ENCODE peak calls at places on chromosome 1, in nine cellular contexts. One of them, this sample, is unnamed.

GRCh38 chr1:32984090-32984828 is 19.6 kb upstream of the RNF19B start:
- DNase-seq in A549: no peak
- DNase-seq in left ventricle myocardium inferior: no peak
- DNase-seq in breast epithelium: no peak
- DNase-seq in right atrium auricular region: no peak
- DNase-seq in heart left ventricle: no peak
- DNase-seq in left lung: no peak
- DNase-seq in prostate gland: no peak
- DNase-seq in ovary: no peak
- DNase-seq in this sample: no peak

GRCh38 chr1:119453021-119453420 is 38.1 kb downstream of the HSD3B2 start:
- DNase-seq in A549: no peak
- DNase-seq in left ventricle myocardium inferior: no peak
- DNase-seq in breast epithelium: no peak
- DNase-seq in right atrium auricular region: no peak
- DNase-seq in heart left ventricle: no peak
- DNase-seq in left lung: no peak
- DNase-seq in prostate gland: no peak
- DNase-seq in ovary: peak
- DNase-seq in this sample: no peak

GRCh38 chr1:50474859-50475809 is 51.9 kb upstream of the DMRTA2 start:
- DNase-seq in A549: peak
- DNase-seq in left ventricle myocardium inferior: no peak
- DNase-seq in breast epithelium: no peak
- DNase-seq in right atrium auricular region: no peak
- DNase-seq in heart left ventricle: no peak
- DNase-seq in left lung: no peak
- DNase-seq in prostate gland: no peak
- DNase-seq in ovary: no peak
- DNase-seq in this sample: no peak

GRCh38 chr1:193283026-193283425 is 96.6 kb upstream of the B3GALT2 start:
- DNase-seq in A549: no peak
- DNase-seq in left ventricle myocardium inferior: no peak
- DNase-seq in breast epithelium: no peak
- DNase-seq in right atrium auricular region: no peak
- DNase-seq in heart left ventricle: no peak
- DNase-seq in left lung: no peak
- DNase-seq in prostate gland: no peak
- DNase-seq in ovary: no peak
- DNase-seq in this sample: no peak

GRCh38 chr1:153532769-153533599 is 2.8 kb downstream of the S100A6 start:
- DNase-seq in A549: peak
- DNase-seq in left ventricle myocardium inferior: peak
- DNase-seq in breast epithelium: peak
- DNase-seq in right atrium auricular region: peak
- DNase-seq in heart left ventricle: peak
- DNase-seq in left lung: peak
- DNase-seq in prostate gland: peak
- DNase-seq in ovary: peak
- DNase-seq in this sample: peak

GRCh38 chr1:87329051-87329755 is 523 bp downstream of the LMO4 start:
- DNase-seq in A549: peak
- DNase-seq in left ventricle myocardium inferior: peak
- DNase-seq in breast epithelium: no peak
- DNase-seq in right atrium auricular region: peak
- DNase-seq in heart left ventricle: peak
- DNase-seq in left lung: peak
- DNase-seq in prostate gland: peak
- DNase-seq in ovary: peak
- DNase-seq in this sample: peak

GRCh38 chr1:53502641-53503432 is 43.6 kb downstream of the DMRTB1 start:
- DNase-seq in A549: no peak
- DNase-seq in left ventricle myocardium inferior: no peak
- DNase-seq in breast epithelium: no peak
- DNase-seq in right atrium auricular region: no peak
- DNase-seq in heart left ventricle: peak
- DNase-seq in left lung: no peak
- DNase-seq in prostate gland: no peak
- DNase-seq in ovary: no peak
- DNase-seq in this sample: no peak

GRCh38 chr1:28208818-28209441 is 23.9 kb downstream of the DNAJC8 start:
- DNase-seq in A549: peak
- DNase-seq in left ventricle myocardium inferior: peak
- DNase-seq in breast epithelium: peak
- DNase-seq in right atrium auricular region: no peak
- DNase-seq in heart left ventricle: peak
- DNase-seq in left lung: peak
- DNase-seq in prostate gland: peak
- DNase-seq in ovary: no peak
- DNase-seq in this sample: no peak

GRCh38 chr1:53341961-53342707 is 14.3 kb upstream of the LRP8 start:
- DNase-seq in A549: no peak
- DNase-seq in left ventricle myocardium inferior: no peak
- DNase-seq in breast epithelium: no peak
- DNase-seq in right atrium auricular region: no peak
- DNase-seq in heart left ventricle: no peak
- DNase-seq in left lung: no peak
- DNase-seq in prostate gland: no peak
- DNase-seq in ovary: peak
- DNase-seq in this sample: peak

GRCh38 chr1:234132799-234133198 is 228.3 kb downstream of the SLC35F3 start:
- DNase-seq in A549: no peak
- DNase-seq in left ventricle myocardium inferior: no peak
- DNase-seq in breast epithelium: no peak
- DNase-seq in right atrium auricular region: no peak
- DNase-seq in heart left ventricle: no peak
- DNase-seq in left lung: no peak
- DNase-seq in prostate gland: no peak
- DNase-seq in ovary: no peak
- DNase-seq in this sample: no peak

GRCh38 chr1:221032616-221033342 is 153.5 kb downstream of the HLX start:
- DNase-seq in A549: no peak
- DNase-seq in left ventricle myocardium inferior: no peak
- DNase-seq in breast epithelium: no peak
- DNase-seq in right atrium auricular region: no peak
- DNase-seq in heart left ventricle: no peak
- DNase-seq in left lung: no peak
- DNase-seq in prostate gland: no peak
- DNase-seq in ovary: no peak
- DNase-seq in this sample: no peak

GRCh38 chr1:117629625-117630422 is 24.0 kb downstream of the TENT5C start:
- DNase-seq in A549: no peak
- DNase-seq in left ventricle myocardium inferior: no peak
- DNase-seq in breast epithelium: no peak
- DNase-seq in right atrium auricular region: no peak
- DNase-seq in heart left ventricle: no peak
- DNase-seq in left lung: no peak
- DNase-seq in prostate gland: no peak
- DNase-seq in ovary: no peak
- DNase-seq in this sample: peak

GRCh38 chr1:224851850-224852261 is 77.6 kb upstream of the DNAH14 start:
- DNase-seq in A549: no peak
- DNase-seq in left ventricle myocardium inferior: no peak
- DNase-seq in breast epithelium: no peak
- DNase-seq in right atrium auricular region: no peak
- DNase-seq in heart left ventricle: no peak
- DNase-seq in left lung: no peak
- DNase-seq in prostate gland: no peak
- DNase-seq in ovary: no peak
- DNase-seq in this sample: no peak

GRCh38 chr1:15678578-15678977 is 5.5 kb upstream of the PLEKHM2 start:
- DNase-seq in A549: no peak
- DNase-seq in left ventricle myocardium inferior: no peak
- DNase-seq in breast epithelium: no peak
- DNase-seq in right atrium auricular region: no peak
- DNase-seq in heart left ventricle: no peak
- DNase-seq in left lung: no peak
- DNase-seq in prostate gland: no peak
- DNase-seq in ovary: no peak
- DNase-seq in this sample: no peak

GRCh38 chr1:38062361-38063288 is 16.0 kb upstream of the POU3F1 start:
- DNase-seq in A549: no peak
- DNase-seq in left ventricle myocardium inferior: no peak
- DNase-seq in breast epithelium: no peak
- DNase-seq in right atrium auricular region: no peak
- DNase-seq in heart left ventricle: no peak
- DNase-seq in left lung: no peak
- DNase-seq in prostate gland: no peak
- DNase-seq in ovary: no peak
- DNase-seq in this sample: no peak

GRCh38 chr1:10510520-10511493 is 36.1 kb downstream of the PEX14 start:
- DNase-seq in A549: peak
- DNase-seq in left ventricle myocardium inferior: no peak
- DNase-seq in breast epithelium: no peak
- DNase-seq in right atrium auricular region: no peak
- DNase-seq in heart left ventricle: no peak
- DNase-seq in left lung: no peak
- DNase-seq in prostate gland: no peak
- DNase-seq in ovary: no peak
- DNase-seq in this sample: no peak

GRCh38 chr1:10511494-10511885 is 36.7 kb downstream of the PEX14 start:
- DNase-seq in A549: no peak
- DNase-seq in left ventricle myocardium inferior: no peak
- DNase-seq in breast epithelium: no peak
- DNase-seq in right atrium auricular region: no peak
- DNase-seq in heart left ventricle: no peak
- DNase-seq in left lung: no peak
- DNase-seq in prostate gland: no peak
- DNase-seq in ovary: no peak
- DNase-seq in this sample: no peak

GRCh38 chr1:10507111-10507879 is 32.5 kb downstream of the PEX14 start:
- DNase-seq in A549: peak
- DNase-seq in left ventricle myocardium inferior: peak
- DNase-seq in breast epithelium: peak
- DNase-seq in right atrium auricular region: peak
- DNase-seq in heart left ventricle: peak
- DNase-seq in left lung: peak
- DNase-seq in prostate gland: peak
- DNase-seq in ovary: peak
- DNase-seq in this sample: no peak

GRCh38 chr1:10508511-10508951 is 33.8 kb downstream of the PEX14 start:
- DNase-seq in A549: no peak
- DNase-seq in left ventricle myocardium inferior: no peak
- DNase-seq in breast epithelium: no peak
- DNase-seq in right atrium auricular region: no peak
- DNase-seq in heart left ventricle: no peak
- DNase-seq in left lung: no peak
- DNase-seq in prostate gland: no peak
- DNase-seq in ovary: no peak
- DNase-seq in this sample: no peak

DNA sequence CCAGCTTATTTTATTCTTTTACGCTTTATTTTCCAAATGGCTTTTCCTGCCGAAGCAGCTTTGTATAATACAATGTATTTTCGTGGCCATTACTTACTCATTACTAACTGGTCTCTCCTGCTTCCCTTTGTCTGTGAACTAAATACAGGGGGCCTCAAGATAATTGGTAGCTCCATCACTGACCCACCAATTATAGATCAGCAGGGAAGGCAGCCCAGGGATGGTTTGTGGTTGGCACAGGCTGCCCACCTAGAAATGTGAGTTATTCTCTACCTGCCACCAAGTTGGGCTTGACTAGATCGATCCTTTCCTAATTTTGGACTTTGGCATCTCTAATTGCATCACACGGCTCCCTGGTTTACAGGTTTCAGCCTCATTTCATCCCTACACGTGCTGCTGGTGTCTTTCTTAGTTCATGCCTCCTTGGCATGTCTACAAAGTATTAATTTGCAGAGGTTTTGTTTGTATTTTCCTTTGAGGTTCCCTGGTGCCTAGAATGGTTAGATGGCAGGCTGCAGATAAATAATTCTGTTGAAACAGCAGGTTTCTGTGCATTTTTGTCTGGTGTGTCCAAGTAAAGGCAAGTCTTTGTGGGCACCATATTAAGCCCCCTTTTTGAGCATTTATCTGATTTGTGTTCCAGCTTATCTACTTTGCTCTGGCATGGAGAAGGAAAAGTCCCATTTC is 35.2 kb downstream of the PEX14 start:
- DNase-seq in A549: no peak
- DNase-seq in left ventricle myocardium inferior: no peak
- DNase-seq in breast epithelium: no peak
- DNase-seq in right atrium auricular region: no peak
- DNase-seq in heart left ventricle: no peak
- DNase-seq in left lung: no peak
- DNase-seq in prostate gland: no peak
- DNase-seq in ovary: no peak
- DNase-seq in this sample: no peak
- H3K4me3 ChIP-seq in A549: no peak
- H3K4me3 ChIP-seq in left ventricle myocardium inferior: no peak
- H3K4me3 ChIP-seq in breast epithelium: no peak
- H3K4me3 ChIP-seq in right atrium auricular region: no peak
- H3K4me3 ChIP-seq in heart left ventricle: no peak
- H3K4me3 ChIP-seq in left lung: no peak
- H3K4me3 ChIP-seq in prostate gland: no peak
- H3K4me3 ChIP-seq in ovary: no peak
- H3K4me3 ChIP-seq in this sample: no peak

GRCh38 chr1:191575180-191575579 is 583.1 kb upstream of the RGS18 start:
- DNase-seq in A549: no peak
- DNase-seq in left ventricle myocardium inferior: no peak
- DNase-seq in breast epithelium: no peak
- DNase-seq in right atrium auricular region: no peak
- DNase-seq in heart left ventricle: no peak
- DNase-seq in left lung: no peak
- DNase-seq in prostate gland: no peak
- DNase-seq in ovary: no peak
- DNase-seq in this sample: no peak
- TF ChIP-seq CTCF in A549: no peak
- TF ChIP-seq CTCF in left ventricle myocardium inferior: no peak
- TF ChIP-seq CTCF in breast epithelium: no peak
- TF ChIP-seq CTCF in right atrium auricular region: no peak
- TF ChIP-seq CTCF in heart left ventricle: no peak
- TF ChIP-seq CTCF in left lung: no peak
- TF ChIP-seq CTCF in prostate gland: no peak
- TF ChIP-seq CTCF in ovary: no peak
- TF ChIP-seq CTCF in this sample: no peak

GRCh38 chr1:150696151-150696550 is 803 bp downstream of the GOLPH3L start:
- DNase-seq in A549: no peak
- DNase-seq in left ventricle myocardium inferior: no peak
- DNase-seq in breast epithelium: no peak
- DNase-seq in right atrium auricular region: no peak
- DNase-seq in heart left ventricle: no peak
- DNase-seq in left lung: no peak
- DNase-seq in prostate gland: no peak
- DNase-seq in ovary: no peak
- DNase-seq in this sample: no peak
- H3K27ac ChIP-seq in A549: peak
- H3K27ac ChIP-seq in left ventricle myocardium inferior: peak
- H3K27ac ChIP-seq in breast epithelium: no peak
- H3K27ac ChIP-seq in right atrium auricular region: no peak
- H3K27ac ChIP-seq in heart left ventricle: no peak
- H3K27ac ChIP-seq in left lung: no peak
- H3K27ac ChIP-seq in prostate gland: peak
- H3K27ac ChIP-seq in ovary: no peak
- H3K27ac ChIP-seq in this sample: no peak

DNA sequence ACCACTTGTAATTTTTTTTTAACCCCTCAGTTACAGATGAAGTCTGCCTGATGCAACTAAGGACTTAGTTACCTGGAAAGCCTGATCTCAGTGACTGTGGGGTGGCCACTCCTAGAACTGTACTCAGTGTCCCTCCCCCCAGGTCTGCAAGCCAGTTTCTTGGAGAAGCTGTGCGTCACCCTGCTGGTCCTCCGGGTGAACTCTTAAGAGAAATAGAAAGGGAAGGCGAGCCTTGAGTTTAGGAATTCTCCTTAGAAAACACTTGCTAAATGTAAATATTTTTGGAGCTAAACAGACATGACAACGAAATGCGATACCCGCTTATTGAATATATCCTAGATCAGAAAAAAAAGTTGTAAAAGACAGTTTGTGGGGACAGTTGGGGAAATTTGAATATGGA is 730 bp downstream of the SLC16A4 start:
- DNase-seq in A549: peak
- DNase-seq in left ventricle myocardium inferior: peak
- DNase-seq in breast epithelium: peak
- DNase-seq in right atrium auricular region: peak
- DNase-seq in heart left ventricle: peak
- DNase-seq in left lung: peak
- DNase-seq in prostate gland: no peak
- DNase-seq in ovary: peak
- DNase-seq in this sample: no peak
- H3K4me3 ChIP-seq in A549: peak
- H3K4me3 ChIP-seq in left ventricle myocardium inferior: peak
- H3K4me3 ChIP-seq in breast epithelium: peak
- H3K4me3 ChIP-seq in right atrium auricular region: peak
- H3K4me3 ChIP-seq in heart left ventricle: peak
- H3K4me3 ChIP-seq in left lung: peak
- H3K4me3 ChIP-seq in prostate gland: peak
- H3K4me3 ChIP-seq in ovary: peak
- H3K4me3 ChIP-seq in this sample: peak

This sample was measured in coronary artery.